ENCODE peak calls at places on chromosomes 11 and 22, in seven cellular contexts. One of them, this sample, is unnamed.

GRCh38 chr11:35236667-35237003 is 97.7 kb downstream of the CD44 start:
- DNase-seq in endothelial cell: no peak
- DNase-seq in keratinocyte: no peak
- DNase-seq in CD8-positive, alpha-beta T cell: no peak
- DNase-seq in activated T-helper 1 cell treated with Interleukin-2 at 50 U/mL for 16 hours: no peak
- DNase-seq in SK-N-SH: no peak
- DNase-seq in AML-193: no peak
- DNase-seq in this sample: no peak

GRCh38 chr11:120399312-120399711 is 63.1 kb downstream of the ARHGEF12 start:
- DNase-seq in endothelial cell: no peak
- DNase-seq in keratinocyte: no peak
- DNase-seq in CD8-positive, alpha-beta T cell: no peak
- DNase-seq in activated T-helper 1 cell treated with Interleukin-2 at 50 U/mL for 16 hours: no peak
- DNase-seq in SK-N-SH: no peak
- DNase-seq in AML-193: no peak
- DNase-seq in this sample: no peak

GRCh38 chr11:73939096-73939495 is 11.7 kb upstream of the DNAJB13 start:
- DNase-seq in endothelial cell: no peak
- DNase-seq in keratinocyte: no peak
- DNase-seq in CD8-positive, alpha-beta T cell: no peak
- DNase-seq in activated T-helper 1 cell treated with Interleukin-2 at 50 U/mL for 16 hours: no peak
- DNase-seq in SK-N-SH: no peak
- DNase-seq in AML-193: no peak
- DNase-seq in this sample: no peak

GRCh38 chr11:83813296-83813695 is 527.1 kb upstream of the CCDC90B start:
- DNase-seq in endothelial cell: no peak
- DNase-seq in keratinocyte: no peak
- DNase-seq in CD8-positive, alpha-beta T cell: no peak
- DNase-seq in activated T-helper 1 cell treated with Interleukin-2 at 50 U/mL for 16 hours: no peak
- DNase-seq in SK-N-SH: no peak
- DNase-seq in AML-193: no peak
- DNase-seq in this sample: no peak

GRCh38 chr11:36699271-36699670 is 101.2 kb upstream of the RAG2 start:
- DNase-seq in endothelial cell: no peak
- DNase-seq in keratinocyte: no peak
- DNase-seq in CD8-positive, alpha-beta T cell: no peak
- DNase-seq in activated T-helper 1 cell treated with Interleukin-2 at 50 U/mL for 16 hours: no peak
- DNase-seq in SK-N-SH: no peak
- DNase-seq in AML-193: no peak
- DNase-seq in this sample: no peak

GRCh38 chr11:16195659-16196058 is 160.7 kb downstream of the SOX6 start:
- DNase-seq in endothelial cell: no peak
- DNase-seq in keratinocyte: no peak
- DNase-seq in CD8-positive, alpha-beta T cell: no peak
- DNase-seq in activated T-helper 1 cell treated with Interleukin-2 at 50 U/mL for 16 hours: no peak
- DNase-seq in SK-N-SH: no peak
- DNase-seq in AML-193: no peak
- DNase-seq in this sample: no peak

GRCh38 chr22:43174941-43175531 is 11.9 kb downstream of the TTLL12 start:
- DNase-seq in endothelial cell: no peak
- DNase-seq in keratinocyte: no peak
- DNase-seq in CD8-positive, alpha-beta T cell: no peak
- DNase-seq in activated T-helper 1 cell treated with Interleukin-2 at 50 U/mL for 16 hours: no peak
- DNase-seq in SK-N-SH: no peak
- DNase-seq in AML-193: no peak
- DNase-seq in this sample: no peak

GRCh38 chr11:827146-827860 is 416 bp upstream of the CRACR2B start:
- DNase-seq in endothelial cell: peak
- DNase-seq in keratinocyte: no peak
- DNase-seq in CD8-positive, alpha-beta T cell: no peak
- DNase-seq in activated T-helper 1 cell treated with Interleukin-2 at 50 U/mL for 16 hours: no peak
- DNase-seq in SK-N-SH: peak
- DNase-seq in AML-193: peak
- DNase-seq in this sample: no peak

GRCh38 chr11:472272-472671 is 22.2 kb downstream of the PTDSS2 start:
- DNase-seq in endothelial cell: no peak
- DNase-seq in keratinocyte: no peak
- DNase-seq in CD8-positive, alpha-beta T cell: no peak
- DNase-seq in activated T-helper 1 cell treated with Interleukin-2 at 50 U/mL for 16 hours: no peak
- DNase-seq in SK-N-SH: peak
- DNase-seq in AML-193: no peak
- DNase-seq in this sample: no peak

GRCh38 chr11:71489311-71490043 is 36.5 kb downstream of the NADSYN1 start:
- DNase-seq in endothelial cell: no peak
- DNase-seq in keratinocyte: no peak
- DNase-seq in CD8-positive, alpha-beta T cell: no peak
- DNase-seq in activated T-helper 1 cell treated with Interleukin-2 at 50 U/mL for 16 hours: no peak
- DNase-seq in SK-N-SH: no peak
- DNase-seq in AML-193: no peak
- DNase-seq in this sample: peak

GRCh38 chr11:62122076-62122475 is 1.7 kb upstream of the INCENP start:
- DNase-seq in endothelial cell: no peak
- DNase-seq in keratinocyte: no peak
- DNase-seq in CD8-positive, alpha-beta T cell: no peak
- DNase-seq in activated T-helper 1 cell treated with Interleukin-2 at 50 U/mL for 16 hours: no peak
- DNase-seq in SK-N-SH: peak
- DNase-seq in AML-193: no peak
- DNase-seq in this sample: no peak

GRCh38 chr11:30258679-30259078 is 27.9 kb downstream of the FSHB start:
- DNase-seq in endothelial cell: no peak
- DNase-seq in keratinocyte: no peak
- DNase-seq in CD8-positive, alpha-beta T cell: no peak
- DNase-seq in activated T-helper 1 cell treated with Interleukin-2 at 50 U/mL for 16 hours: no peak
- DNase-seq in SK-N-SH: no peak
- DNase-seq in AML-193: no peak
- DNase-seq in this sample: no peak

GRCh38 chr11:48051217-48051848 is 71.0 kb downstream of the PTPRJ start:
- DNase-seq in endothelial cell: no peak
- DNase-seq in keratinocyte: no peak
- DNase-seq in CD8-positive, alpha-beta T cell: no peak
- DNase-seq in activated T-helper 1 cell treated with Interleukin-2 at 50 U/mL for 16 hours: no peak
- DNase-seq in SK-N-SH: no peak
- DNase-seq in AML-193: peak
- DNase-seq in this sample: no peak

GRCh38 chr22:22215659-22216449 is 28.7 kb upstream of the VPREB1 start:
- DNase-seq in endothelial cell: no peak
- DNase-seq in keratinocyte: no peak
- DNase-seq in CD8-positive, alpha-beta T cell: no peak
- DNase-seq in activated T-helper 1 cell treated with Interleukin-2 at 50 U/mL for 16 hours: no peak
- DNase-seq in SK-N-SH: no peak
- DNase-seq in AML-193: no peak
- DNase-seq in this sample: no peak

GRCh38 chr11:225734-226453 is 10.2 kb downstream of the SIRT3 start:
- DNase-seq in endothelial cell: no peak
- DNase-seq in keratinocyte: no peak
- DNase-seq in CD8-positive, alpha-beta T cell: no peak
- DNase-seq in activated T-helper 1 cell treated with Interleukin-2 at 50 U/mL for 16 hours: no peak
- DNase-seq in SK-N-SH: no peak
- DNase-seq in AML-193: peak
- DNase-seq in this sample: no peak

GRCh38 chr11:65572356-65573043 is at the start of gene FAM89B:
- DNase-seq in endothelial cell: peak
- DNase-seq in keratinocyte: no peak
- DNase-seq in CD8-positive, alpha-beta T cell: peak
- DNase-seq in activated T-helper 1 cell treated with Interleukin-2 at 50 U/mL for 16 hours: peak
- DNase-seq in SK-N-SH: peak
- DNase-seq in AML-193: peak
- DNase-seq in this sample: peak

GRCh38 chr11:10021563-10021962 is 272.5 kb downstream of the SBF2 start:
- DNase-seq in endothelial cell: no peak
- DNase-seq in keratinocyte: no peak
- DNase-seq in CD8-positive, alpha-beta T cell: no peak
- DNase-seq in activated T-helper 1 cell treated with Interleukin-2 at 50 U/mL for 16 hours: no peak
- DNase-seq in SK-N-SH: peak
- DNase-seq in AML-193: no peak
- DNase-seq in this sample: no peak

GRCh38 chr11:69708731-69709401 is 5.0 kb upstream of the FGF19 start:
- DNase-seq in endothelial cell: no peak
- DNase-seq in keratinocyte: no peak
- DNase-seq in CD8-positive, alpha-beta T cell: no peak
- DNase-seq in activated T-helper 1 cell treated with Interleukin-2 at 50 U/mL for 16 hours: no peak
- DNase-seq in SK-N-SH: no peak
- DNase-seq in AML-193: no peak
- DNase-seq in this sample: no peak

GRCh38 chr11:117259417-117259816 is 26.9 kb downstream of the RNF214 start:
- DNase-seq in endothelial cell: no peak
- DNase-seq in keratinocyte: no peak
- DNase-seq in CD8-positive, alpha-beta T cell: no peak
- DNase-seq in activated T-helper 1 cell treated with Interleukin-2 at 50 U/mL for 16 hours: no peak
- DNase-seq in SK-N-SH: no peak
- DNase-seq in AML-193: no peak
- DNase-seq in this sample: no peak

GRCh38 chr11:19116315-19116970 is 525 bp upstream of the ZDHHC13 start:
- DNase-seq in endothelial cell: no peak
- DNase-seq in keratinocyte: no peak
- DNase-seq in CD8-positive, alpha-beta T cell: no peak
- DNase-seq in activated T-helper 1 cell treated with Interleukin-2 at 50 U/mL for 16 hours: no peak
- DNase-seq in SK-N-SH: no peak
- DNase-seq in AML-193: no peak
- DNase-seq in this sample: no peak

GRCh38 chr11:26841818-26842457 is 120.1 kb upstream of the SLC5A12 start:
- DNase-seq in endothelial cell: no peak
- DNase-seq in keratinocyte: no peak
- DNase-seq in CD8-positive, alpha-beta T cell: no peak
- DNase-seq in activated T-helper 1 cell treated with Interleukin-2 at 50 U/mL for 16 hours: no peak
- DNase-seq in SK-N-SH: no peak
- DNase-seq in AML-193: no peak
- DNase-seq in this sample: no peak

GRCh38 chr22:27212617-27213177 is 555.3 kb downstream of the MIAT start:
- DNase-seq in endothelial cell: peak
- DNase-seq in keratinocyte: no peak
- DNase-seq in CD8-positive, alpha-beta T cell: no peak
- DNase-seq in activated T-helper 1 cell treated with Interleukin-2 at 50 U/mL for 16 hours: no peak
- DNase-seq in SK-N-SH: no peak
- DNase-seq in AML-193: no peak
- DNase-seq in this sample: no peak

GRCh38 chr11:94805994-94806393 is 37.8 kb downstream of the AMOTL1 start:
- DNase-seq in endothelial cell: no peak
- DNase-seq in keratinocyte: no peak
- DNase-seq in CD8-positive, alpha-beta T cell: no peak
- DNase-seq in activated T-helper 1 cell treated with Interleukin-2 at 50 U/mL for 16 hours: no peak
- DNase-seq in SK-N-SH: no peak
- DNase-seq in AML-193: no peak
- DNase-seq in this sample: no peak

GRCh38 chr11:133957926-133958325 is 1.2 kb upstream of the IGSF9B start:
- DNase-seq in endothelial cell: no peak
- DNase-seq in keratinocyte: no peak
- DNase-seq in CD8-positive, alpha-beta T cell: no peak
- DNase-seq in activated T-helper 1 cell treated with Interleukin-2 at 50 U/mL for 16 hours: no peak
- DNase-seq in SK-N-SH: no peak
- DNase-seq in AML-193: no peak
- DNase-seq in this sample: no peak

GRCh38 chr11:93143800-93144199 is 54.0 kb downstream of the SLC36A4 start:
- DNase-seq in endothelial cell: no peak
- DNase-seq in keratinocyte: no peak
- DNase-seq in CD8-positive, alpha-beta T cell: no peak
- DNase-seq in activated T-helper 1 cell treated with Interleukin-2 at 50 U/mL for 16 hours: no peak
- DNase-seq in SK-N-SH: no peak
- DNase-seq in AML-193: no peak
- DNase-seq in this sample: no peak

GRCh38 chr11:93028959-93029536 is 59.6 kb downstream of the MTNR1B start:
- DNase-seq in endothelial cell: no peak
- DNase-seq in keratinocyte: no peak
- DNase-seq in CD8-positive, alpha-beta T cell: no peak
- DNase-seq in activated T-helper 1 cell treated with Interleukin-2 at 50 U/mL for 16 hours: no peak
- DNase-seq in SK-N-SH: no peak
- DNase-seq in AML-193: no peak
- DNase-seq in this sample: no peak

GRCh38 chr11:126357969-126358762 is 2.7 kb downstream of the ST3GAL4 start:
- DNase-seq in endothelial cell: no peak
- DNase-seq in keratinocyte: no peak
- DNase-seq in CD8-positive, alpha-beta T cell: no peak
- DNase-seq in activated T-helper 1 cell treated with Interleukin-2 at 50 U/mL for 16 hours: no peak
- DNase-seq in SK-N-SH: no peak
- DNase-seq in AML-193: peak
- DNase-seq in this sample: no peak

GRCh38 chr11:118051611-118052461 is 25.0 kb upstream of the TMPRSS4 start:
- DNase-seq in endothelial cell: no peak
- DNase-seq in keratinocyte: no peak
- DNase-seq in CD8-positive, alpha-beta T cell: peak
- DNase-seq in activated T-helper 1 cell treated with Interleukin-2 at 50 U/mL for 16 hours: peak
- DNase-seq in SK-N-SH: no peak
- DNase-seq in AML-193: no peak
- DNase-seq in this sample: peak